ENCODE peak calls at places on chromosomes 16 and 17, in six cellular contexts. E, N, Z, A, M and S are unnamed samples.

GRCh38 chr16:22813946-22814325 is at the start of gene HS3ST2:
- DNase-seq in N (no peak), E (peak; percentile 27), Z (no peak), A (no peak), M (no peak), S (no peak)

GRCh38 chr17:38564869-38565268 is 40.9 kb downstream of the SRCIN1 start:
- DNase-seq in M (no peak), N (no peak), E (no peak), Z (no peak), A (no peak), S (no peak)

GRCh38 chr17:44916781-44917241 is 1.5 kb upstream of the GFAP start:
- DNase-seq in A (no peak), E (no peak), M (no peak), N (no peak), Z (no peak), S (no peak)

GRCh38 chr16:23959069-23959800 is 123.5 kb downstream of the PRKCB start:
- DNase-seq in A (no peak), M (no peak), Z (no peak), N (no peak), E (no peak), S (no peak)

GRCh38 chr16:11379420-11379819 is 34.2 kb downstream of the RMI2 start:
- DNase-seq in E (peak; percentile 74), Z (no peak), M (no peak), N (no peak), A (no peak), S (peak; percentile 64)

GRCh38 chr17:63659850-63660249 is 37.6 kb downstream of the MAP3K3 start:
- DNase-seq in Z (no peak), A (no peak), M (no peak), N (no peak), E (no peak), S (no peak)

GRCh38 chr17:21177854-21178600 is 35.9 kb downstream of the TMEM11 start:
- DNase-seq in N (no peak), Z (no peak), E (no peak), A (no peak), M (no peak), S (no peak)

GRCh38 chr17:20234266-20234665 is 225.1 kb downstream of the SPECC1 start:
- DNase-seq in A (no peak), Z (no peak), M (peak; percentile 28), E (peak; percentile 15), N (no peak), S (peak; percentile 52)

GRCh38 chr16:2968738-2969544 is at the start of gene PAQR4:
- DNase-seq in M (peak; percentile 48), E (peak; percentile 99), N (peak; percentile 96), A (peak; percentile 86), Z (peak; percentile 58), S (peak; percentile 66)

GRCh38 chr16:31072540-31073072 is 1.4 kb downstream of the ZNF668 start:
- DNase-seq in A (no peak), M (no peak), N (no peak), Z (no peak), E (no peak), S (peak; percentile 43)

GRCh38 chr17:45867702-45868101 is 23.0 kb downstream of the SPPL2C start:
- DNase-seq in M (no peak), E (no peak), N (no peak), Z (no peak), A (no peak), S (no peak)

GRCh38 chr17:27657620-27658019 is 26.6 kb downstream of the LGALS9 start:
- DNase-seq in Z (no peak), A (no peak), M (no peak), N (no peak), E (no peak), S (no peak)

GRCh38 chr16:88116121-88116900 is 165.1 kb downstream of the BANP start:
- DNase-seq in A (no peak), E (no peak), N (no peak), Z (no peak), M (no peak), S (no peak)

GRCh38 chr17:44176671-44177501 is 6.4 kb downstream of the ASB16 start:
- DNase-seq in E (no peak), A (no peak), Z (no peak), M (no peak), N (no peak), S (no peak)

GRCh38 chr17:17191961-17192381 is 14.2 kb downstream of the PLD6 start:
- DNase-seq in Z (no peak), M (no peak), A (no peak), E (no peak), N (no peak), S (no peak)

GRCh38 chr17:81523139-81524062 is 4.8 kb upstream of the FSCN2 start:
- DNase-seq in M (no peak), Z (no peak), E (no peak), N (no peak), A (no peak), S (no peak)

GRCh38 chr17:55430531-55431228 is 9.0 kb upstream of the MMD start:
- DNase-seq in Z (no peak), E (no peak), N (no peak), A (no peak), M (no peak), S (no peak)

GRCh38 chr17:1762233-1762905 is 509 bp downstream of the SERPINF1 start:
- DNase-seq in A (no peak), Z (no peak), E (no peak), N (no peak), M (no peak), S (no peak)

GRCh38 chr16:58931436-58931835 is 197.3 kb upstream of the GOT2 start:
- DNase-seq in A (no peak), N (no peak), E (no peak), M (no peak), Z (no peak), S (no peak)

GRCh38 chr17:80219777-80220708 is at the start of the genes SGSH and SLC26A11:
- DNase-seq in M (peak; percentile 18), E (peak; percentile 93), Z (peak; percentile 15), N (peak; percentile 75), A (no peak), S (peak; percentile 58)

GRCh38 chr17:74282587-74283370 is 8.7 kb downstream of the DNAI2 start:
- DNase-seq in N (peak; percentile 42), Z (no peak), A (no peak), E (peak; percentile 69), M (peak; percentile 21), S (peak; percentile 71)

GRCh38 chr17:31318298-31319190 is 2.9 kb downstream of the EVI2A start:
- DNase-seq in M (peak; percentile 24), A (no peak), E (no peak), Z (no peak), N (no peak), S (peak; percentile 47)

GRCh38 chr17:42674755-42675347 is 1.9 kb downstream of the PLEKHH3 start:
- DNase-seq in A (no peak), N (no peak), E (no peak), M (no peak), Z (no peak), S (no peak)

GRCh38 chr16:87677830-87678229 is 75.5 kb downstream of the JPH3 start:
- DNase-seq in Z (no peak), E (no peak), N (no peak), A (no peak), M (no peak), S (no peak)

GRCh38 chr16:70395345-70395901 is 43.5 kb downstream of the ST3GAL2 start:
- DNase-seq in A (no peak), M (no peak), E (peak; percentile 78), Z (peak; percentile 13), N (peak; percentile 45), S (peak; percentile 38)

GRCh38 chr17:36938566-36939058 is 1.3 kb downstream of the LHX1 start:
- DNase-seq in Z (no peak), E (no peak), A (no peak), M (no peak), N (no peak), S (no peak)

GRCh38 chr17:52170963-52171572 is 12.6 kb upstream of the CA10 start:
- DNase-seq in Z (no peak), M (no peak), A (no peak), E (no peak), N (peak; percentile 7), S (no peak)

GRCh38 chr17:39617446-39618251 is 9.1 kb upstream of the PPP1R1B start:
- DNase-seq in N (peak; percentile 71), M (peak; percentile 15), Z (peak; percentile 34), E (no peak), A (peak; percentile 43), S (peak; percentile 47)